ENCODE peak calls at places on chromosomes 16 and 17, in four cellular contexts. D is heart left ventricle, E is mammary epithelial cell, P is fibroblast of lung. X is an unnamed sample. For H3K36me3 and H3K9me3, the result is how much of the 10 kb centered on the place peaks cover.

GRCh38 chr17:7177954-7178477 is 1.2 kb downstream of the ASGR1 start:
- DNase-seq in D (no peak), E (no peak), P (no peak), X (peak)

GRCh38 chr16:14378131-14378551 is 251.9 kb downstream of the PARN start:
- DNase-seq in D (no peak), E (peak), P (peak), X (no peak)

GRCh38 chr17:69525920-69526841 is 111.7 kb downstream of the MAP2K6 start:
- DNase-seq in D (peak), E (peak), P (peak), X (peak)

GRCh38 chr17:29140631-29141483 is 39.3 kb downstream of the MYO18A start:
- DNase-seq in D (peak), E (no peak), P (peak), X (no peak)

GRCh38 chr16:85514601-85515318 is 98.4 kb upstream of the GSE1 start:
- DNase-seq in D (peak), E (peak), P (peak), X (peak)

GRCh38 chr17:50778988-50779387 is 11.7 kb upstream of the ANKRD40CL start:
- DNase-seq in D (no peak), E (no peak), P (no peak), X (no peak)

GRCh38 chr17:79991140-79991923 is 44.3 kb downstream of the TBC1D16 start:
- DNase-seq in D (peak), E (peak), P (peak), X (peak)

GRCh38 chr17:69503711-69504110 is 89.2 kb downstream of the MAP2K6 start:
- DNase-seq in D (no peak), E (no peak), P (no peak), X (no peak)

GRCh38 chr17:66829386-66829864 is 5.5 kb upstream of the CACNG5 start:
- DNase-seq in D (no peak), E (peak), P (peak), X (peak)

GRCh38 chr16:23124315-23124714 is 24.9 kb downstream of the USP31 start:
- DNase-seq in D (peak), E (peak), P (peak), X (peak)

GRCh38 chr16:71923941-71924690 is 28.8 kb downstream of the IST1 start:
- DNase-seq in D (no peak), E (no peak), P (peak), X (peak)

GRCh38 chr17:78883090-78883532 is 19.9 kb downstream of the CEP295NL start:
- DNase-seq in D (peak), E (no peak), P (peak), X (peak)

GRCh38 chr17:46212634-46213435 is 19.6 kb upstream of the KANSL1 start:
- DNase-seq in D (peak), E (peak), P (peak), X (peak)

GRCh38 chr17:57563968-57564367 is 181.1 kb downstream of the CCDC182 start:
- DNase-seq in D (no peak), E (no peak), P (no peak), X (no peak)

GRCh38 chr16:31868701-31869167 is 4.9 kb upstream of the ZNF267 start:
- DNase-seq in D (peak), E (peak), P (peak), X (peak)

GRCh38 chr16:25493136-25493811 is 198.5 kb upstream of the HS3ST4 start:
- DNase-seq in D (no peak), E (peak), P (no peak), X (peak)

GRCh38 chr16:84501077-84501735 is 3.3 kb downstream of the MEAK7 start:
- DNase-seq in D (no peak), E (peak), P (no peak), X (peak)

GRCh38 chr16:86723699-86724098 is 145.3 kb downstream of the FOXL1 start:
- DNase-seq in D (no peak), E (no peak), P (no peak), X (no peak)

GRCh38 chr17:62696256-62696655 is 68.8 kb downstream of the MRC2 start:
- DNase-seq in D (no peak), E (peak), P (no peak), X (no peak)

GRCh38 chr16:87263418-87264052 is 53.7 kb downstream of the C16orf95 start:
- DNase-seq in D (no peak), E (no peak), P (no peak), X (no peak)

GRCh38 chr16:23694707-23695373 is 16.2 kb downstream of the PLK1 start:
- DNase-seq in D (no peak), E (no peak), P (peak), X (no peak)

GRCh38 chr16:12461201-12461600 is 342.5 kb downstream of the CPPED1 start:
- DNase-seq in D (no peak), E (peak), P (no peak), X (no peak)

GRCh38 chr17:68515238-68515637 is 3.0 kb downstream of the PRKAR1A start:
- DNase-seq in D (peak), E (no peak), P (no peak), X (no peak)

GRCh38 chr17:53142890-53143289 is 679.8 kb upstream of the KIF2B start:
- DNase-seq in D (no peak), E (no peak), P (peak), X (peak)

GRCh38 chr16:23286131-23286532 is 16.0 kb upstream of the SCNN1B start:
- DNase-seq in D (no peak), E (peak), P (no peak), X (peak)

GRCh38 chr17:27558341-27558740 is 72.6 kb upstream of the LGALS9 start:
- DNase-seq in D (no peak), E (no peak), P (no peak), X (no peak)

GRCh38 chr16:51538707-51539604 is 387.9 kb upstream of the SALL1 start:
- DNase-seq in D (no peak), E (peak), P (peak), X (peak)

GRCh38 chr17:40596261-40596919 is 31.1 kb upstream of the CCR7 start:
- DNase-seq in D (no peak), E (peak), P (peak), X (peak)

GRCh38 chr16:54171855-54172537 is 114.6 kb downstream of the IRX3 start:
- DNase-seq in D (no peak), E (peak), P (peak), X (peak)

GRCh38 chr17:7932949-7933348 is 943 bp downstream of the CNTROB start:
- DNase-seq in D (peak), E (peak), P (peak), X (peak)

GRCh38 chr17:4565209-4566141 is 5.1 kb upstream of the GGT6 start:
- DNase-seq in D (peak), E (peak), P (peak), X (peak)

GRCh38 chr16:4736546-4736945 is 2.2 kb downstream of the DNAAF8 start:
- DNase-seq in D (no peak), E (no peak), P (no peak), X (no peak)

GRCh38 chr17:82870091-82870491 is 30.3 kb upstream of the ZNF750 start:
- DNase-seq in D (no peak), E (no peak), P (no peak), X (no peak)
- H3K36me3 ChIP-seq in D (under half), E (under half), P (under half), X (under half)

GRCh38 chr17:74860999-74861553 is 1.4 kb upstream of the GRIN2C start:
- DNase-seq in D (no peak), E (no peak), P (no peak), X (no peak)
- H3K4me3 ChIP-seq in D (peak), E (no peak), P (no peak), X (no peak)

GRCh38 chr16:63907251-63907650 is 1214.6 kb downstream of the CDH11 start:
- DNase-seq in D (no peak), E (no peak), P (no peak), X (no peak)

GRCh38 chr16:63904930-63905329 is 1216.9 kb downstream of the CDH11 start:
- DNase-seq in D (no peak), E (no peak), P (no peak), X (no peak)

GRCh38 chr16:63904182-63904581 is 1217.7 kb downstream of the CDH11 start:
- DNase-seq in D (no peak), E (no peak), P (no peak), X (no peak)
- H3K9me3 ChIP-seq in D (under half), E (under half), P (under half), X (under half)

DNA sequence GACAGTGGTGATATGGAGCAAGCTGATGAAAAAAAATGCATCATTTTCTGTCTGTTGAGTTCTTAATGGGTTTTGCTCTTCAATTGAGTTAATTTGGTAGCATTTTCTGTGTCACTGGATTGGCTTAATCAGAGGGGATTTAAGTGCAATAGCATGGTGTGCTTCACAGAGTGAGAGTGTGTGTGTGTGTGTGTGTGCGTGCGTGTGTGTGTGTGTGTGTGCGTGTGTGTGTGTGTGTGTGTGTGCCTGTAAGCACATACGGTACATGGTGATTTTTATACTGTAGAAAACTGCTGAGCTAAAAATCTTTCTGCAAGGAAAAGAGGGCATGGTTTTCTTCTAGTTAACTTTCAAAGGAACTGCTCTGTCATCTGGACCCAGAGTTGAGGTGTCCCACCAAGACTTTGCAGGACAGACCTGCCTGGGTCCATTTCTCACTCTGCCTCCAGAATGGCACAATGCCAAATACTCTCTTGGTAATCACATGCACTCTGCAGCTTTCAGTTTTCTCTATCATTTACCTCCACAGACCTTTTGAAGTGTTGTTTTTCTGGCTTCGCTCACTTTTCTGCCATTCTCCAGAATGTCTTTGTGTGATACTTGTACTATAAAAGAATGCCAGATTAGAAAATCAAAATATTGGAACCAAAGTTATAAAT is 952.6 kb upstream of the SOX9 start:
- DNase-seq in D (no peak), E (no peak), P (no peak), X (no peak)
- H3K36me3 ChIP-seq in D (under half), E (under half), P (under half), X (under half)

DNA sequence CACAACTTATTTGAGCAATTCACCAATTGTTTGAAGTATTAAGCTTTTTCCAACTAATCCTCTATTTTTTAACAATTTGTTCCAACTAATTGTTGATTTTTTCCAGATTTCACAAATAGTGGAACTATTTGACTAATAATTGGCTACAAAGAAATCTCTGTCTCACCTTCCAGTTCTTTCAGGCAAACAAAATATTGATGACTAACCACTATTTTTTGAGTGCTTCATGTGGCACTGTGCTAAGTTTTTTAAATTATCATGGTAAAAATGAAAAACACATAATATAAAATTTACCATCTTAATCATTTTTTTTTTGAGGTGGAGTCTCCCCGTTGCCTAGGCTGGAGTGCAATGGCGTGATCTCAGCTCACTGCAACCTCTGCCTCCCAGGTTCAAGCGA is 24.6 kb upstream of the GRIN2A start:
- DNase-seq in D (no peak), E (peak), P (no peak), X (no peak)
- H3K4me3 ChIP-seq in D (no peak), E (no peak), P (no peak), X (no peak)

GRCh38 chr17:82950525-82951102 is 110.8 kb upstream of the ZNF750 start:
- DNase-seq in D (no peak), E (no peak), P (no peak), X (no peak)
- H3K9me3 ChIP-seq in D (under half), E (under half), P (under half), X (half or more)

GRCh38 chr17:19331134-19331533 is 31.4 kb downstream of the B9D1 start:
- DNase-seq in D (no peak), E (no peak), P (peak), X (no peak)
- H3K36me3 ChIP-seq in D (under half), E (under half), P (under half), X (under half)

X was measured in MG63.